ENCODE peak calls at places on chromosomes 3 and 15, in ten cellular contexts. P is SJSA1; K is HCT116; H is left lung; W is IMR-90; R is heart left ventricle; Q is stomach; A is left ventricle myocardium inferior; F is testis; E is CD8-positive, alpha-beta T cell. C is an unnamed sample.

GRCh38 chr15:45943255-45943654 is 308.4 kb downstream of the SQOR start:
- DNase-seq in W (no peak), F (no peak), H (no peak), P (no peak), K (no peak), A (no peak), R (no peak), E (no peak), Q (no peak), C (no peak)

GRCh38 chr3:52401551-52401950 is 43.4 kb downstream of the SEMA3G start:
- DNase-seq in H (no peak), Q (no peak), P (no peak), K (no peak), R (peak; percentile 48), F (no peak), W (no peak), E (no peak), A (peak; percentile 8), C (no peak)

GRCh38 chr3:97138914-97139541 is 324.6 kb downstream of the EPHA6 start:
- DNase-seq in R (no peak), P (no peak), W (no peak), Q (no peak), H (no peak), F (no peak), E (no peak), A (no peak), K (no peak), C (no peak)

GRCh38 chr3:177420643-177421042 is 223.4 kb upstream of the TBL1XR1 start:
- DNase-seq in K (no peak), A (no peak), W (peak; percentile 56), H (no peak), R (no peak), F (no peak), E (no peak), P (no peak), Q (no peak), C (no peak)

GRCh38 chr3:195133462-195133861 is 137.5 kb downstream of the XXYLT1 start:
- DNase-seq in E (no peak), P (no peak), R (no peak), A (no peak), Q (no peak), K (no peak), F (no peak), W (peak; percentile 98), H (no peak), C (peak; percentile 5)

GRCh38 chr3:127112796-127113570 is 79.9 kb upstream of the PRR23E start:
- DNase-seq in A (no peak), P (no peak), K (no peak), E (no peak), R (no peak), F (no peak), W (no peak), H (no peak), Q (no peak), C (no peak)

GRCh38 chr15:48967336-48967735 is 3.6 kb upstream of the SHC4 start:
- DNase-seq in E (no peak), R (no peak), F (no peak), H (no peak), W (peak; percentile 36), P (no peak), Q (no peak), A (no peak), K (no peak), C (no peak)

GRCh38 chr3:61111764-61112163 is 139.5 kb downstream of the FHIT start:
- DNase-seq in E (no peak), K (no peak), Q (no peak), P (no peak), W (no peak), R (no peak), H (no peak), A (no peak), F (no peak), C (no peak)

GRCh38 chr3:173891272-173892100 is 493.9 kb downstream of the NLGN1 start:
- DNase-seq in K (no peak), Q (no peak), F (no peak), R (no peak), A (no peak), H (no peak), E (no peak), W (no peak), P (no peak), C (no peak)

GRCh38 chr3:141367038-141367730 is 1.1 kb upstream of the ZBTB38 start:
- DNase-seq in H (peak; percentile 45), P (peak; percentile 96), E (no peak), W (peak; percentile 100), Q (no peak), R (no peak), A (no peak), K (peak; percentile 57), F (no peak), C (no peak)

GRCh38 chr3:173659972-173660371 is 262.4 kb downstream of the NLGN1 start:
- DNase-seq in F (no peak), A (no peak), E (no peak), H (no peak), K (no peak), Q (no peak), P (no peak), R (no peak), W (no peak), C (no peak)

GRCh38 chr15:80599359-80599758 is 95.8 kb upstream of the ABHD17C start:
- DNase-seq in W (peak; percentile 86), H (no peak), K (no peak), R (no peak), P (no peak), A (no peak), Q (no peak), E (no peak), F (no peak), C (no peak)

GRCh38 chr15:39538936-39539335 is 41.9 kb upstream of the THBS1 start:
- DNase-seq in Q (no peak), W (no peak), R (no peak), K (no peak), E (no peak), H (no peak), F (no peak), A (no peak), P (no peak), C (no peak)

GRCh38 chr3:48502728-48503168 is 1.2 kb downstream of the SHISA5 start:
- DNase-seq in R (no peak), K (no peak), Q (peak; percentile 66), A (peak; percentile 54), H (no peak), E (no peak), F (no peak), W (no peak), P (no peak), C (no peak)

GRCh38 chr3:71397046-71397445 is 186.5 kb downstream of the FOXP1 start:
- DNase-seq in K (peak; percentile 4), W (peak; percentile 30), H (no peak), P (no peak), R (no peak), Q (no peak), A (no peak), E (no peak), F (peak; percentile 28), C (no peak)

DNA sequence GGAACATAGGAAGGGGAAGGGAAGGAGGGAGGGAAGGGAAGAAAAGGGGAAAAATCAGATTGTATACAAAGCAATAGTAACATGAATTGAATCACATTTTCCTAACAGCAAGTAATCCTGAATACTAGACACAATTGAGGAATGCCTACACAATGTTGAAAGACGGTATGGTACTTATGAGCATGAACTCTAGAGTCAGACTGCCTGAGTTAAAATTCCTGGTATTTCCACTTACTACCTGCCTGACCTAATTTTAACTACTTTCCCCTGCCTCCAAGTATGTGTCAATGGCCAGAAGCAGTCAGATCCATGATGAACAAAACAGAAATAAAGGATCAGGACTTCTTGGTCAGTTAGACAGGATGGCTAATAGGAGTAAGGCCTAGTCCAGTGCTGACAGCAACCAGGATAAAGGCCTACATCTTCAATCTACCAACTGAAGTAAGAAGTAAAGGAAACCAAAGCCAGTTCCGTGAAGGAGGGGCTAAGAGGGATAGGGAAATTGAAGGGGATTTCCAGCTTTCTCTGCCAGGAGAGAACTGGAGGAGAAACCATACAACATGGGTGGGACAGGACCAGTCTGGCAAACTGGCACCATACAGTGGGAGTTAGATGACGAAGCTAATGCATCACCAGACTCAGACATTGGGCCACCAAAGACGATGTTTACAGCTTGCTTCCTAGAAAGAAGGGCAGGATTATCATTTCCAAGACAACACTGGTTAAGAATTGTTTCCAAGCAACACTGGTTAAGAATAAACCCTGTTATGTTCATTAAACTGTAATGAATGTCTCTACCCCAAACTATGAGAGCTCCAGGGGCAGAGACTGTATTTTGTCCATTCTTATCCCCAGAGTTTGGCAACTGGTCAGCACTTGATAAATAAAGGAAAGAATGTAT is 151.6 kb upstream of the UBE2E2 start:
- DNase-seq in P (peak; percentile 92), H (no peak), Q (no peak), W (no peak), K (no peak), A (no peak), F (no peak), R (no peak), E (no peak), C (no peak)
- H3K4me1 ChIP-seq in P (peaks cover 39% of the 10 kb centered on the region), H (no peaks in the 10 kb centered on the region), Q (no peaks in the 10 kb centered on the region), W (no peaks in the 10 kb centered on the region), K (no peaks in the 10 kb centered on the region), A (no peaks in the 10 kb centered on the region), F (no peaks in the 10 kb centered on the region), R (peaks cover 5% of the 10 kb centered on the region), E (peaks cover 7% of the 10 kb centered on the region), C (no peaks in the 10 kb centered on the region)

GRCh38 chr3:175608351-175608750 is 749.2 kb downstream of the NAALADL2 start:
- DNase-seq in R (no peak), W (no peak), F (no peak), P (no peak), E (no peak), H (no peak), A (no peak), Q (no peak), K (no peak), C (no peak)
- H3K4me3 ChIP-seq in R (no peak overlapping the region), W (no peak overlapping the region), F (no peak overlapping the region), P (no peak overlapping the region), E (no peak overlapping the region), H (no peak overlapping the region), A (no peak overlapping the region), Q (no peak overlapping the region), K (no peak overlapping the region), C (no peak overlapping the region)

DNA sequence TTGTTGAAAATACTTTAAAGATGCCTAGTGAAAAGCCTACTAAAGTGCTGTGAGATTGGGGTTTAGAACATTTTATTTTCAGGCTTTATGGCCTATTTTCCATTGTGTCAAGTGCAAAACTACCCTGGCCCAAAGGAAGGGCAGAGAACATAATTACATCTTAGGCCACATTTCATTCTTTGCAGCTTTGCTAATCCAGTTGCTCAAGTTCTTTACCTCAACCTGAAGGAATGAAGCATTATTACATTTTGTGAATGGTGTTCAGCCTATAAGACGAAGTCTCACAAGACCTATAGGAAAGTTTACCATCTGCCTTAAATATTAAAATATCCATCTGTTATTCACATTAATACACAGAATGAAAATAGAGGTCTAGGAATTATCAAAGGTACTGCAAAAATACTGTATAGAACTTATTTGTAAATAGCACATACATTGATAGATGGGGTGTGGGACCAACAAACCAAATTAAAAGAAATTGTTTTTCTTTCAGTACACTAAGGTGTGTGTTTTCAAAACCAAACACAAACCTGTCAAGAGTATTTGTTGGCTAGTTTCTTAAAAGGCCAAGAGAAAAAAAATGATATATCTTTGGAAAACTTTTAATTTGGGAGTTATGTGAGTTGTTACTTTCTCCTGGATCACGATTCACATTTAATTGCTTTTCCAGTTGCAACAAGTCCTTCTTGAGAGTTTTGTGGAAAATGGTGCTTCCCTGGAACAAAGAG is 12.0 kb upstream of the SETD5 start:
- DNase-seq in F (no peak), R (no peak), P (no peak), A (no peak), Q (no peak), E (no peak), H (no peak), W (peak; percentile 28), K (no peak), C (no peak)
- H3K27ac ChIP-seq in F (no peak overlapping the region), R (no peak overlapping the region), P (no peak overlapping the region), A (no peak overlapping the region), Q (no peak overlapping the region), E (no peak overlapping the region), H (peak overlapping the region; percentile 53), W (no peak overlapping the region), K (no peak overlapping the region), C (no peak overlapping the region)

GRCh38 chr15:85785887-85786777 is 8.6 kb downstream of the KLHL25 start:
- DNase-seq in W (peak; percentile 58), E (no peak), Q (no peak), F (peak; percentile 76), H (no peak), R (no peak), P (peak; percentile 49), A (no peak), K (peak; percentile 53), C (no peak)
- H3K4me1 ChIP-seq in W (peaks cover 16% of the 10 kb centered on the region), E (peaks cover 23% of the 10 kb centered on the region), Q (peaks cover 36% of the 10 kb centered on the region), F (peaks cover 46% of the 10 kb centered on the region), H (peaks cover 11% of the 10 kb centered on the region), R (peaks cover 17% of the 10 kb centered on the region), P (peaks cover 17% of the 10 kb centered on the region), A (peaks cover 23% of the 10 kb centered on the region), K (peaks cover 44% of the 10 kb centered on the region), C (peaks cover 31% of the 10 kb centered on the region)

C was measured in CD8-positive, alpha-beta memory T cell.